ENCODE peak calls at places on chromosome 12, in seven cellular contexts. O is CD4-positive, CD25-positive, alpha-beta regulatory T cell; Q is colonic mucosa; G is GM04504; I is head of caudate nucleus; R is stimulated activated CD8-positive, alpha-beta memory T cell treated with anti-CD3 and anti-CD28 coated beads, Interleukin-15, amount 100 ng/mL, for 4 hours; W is anterior cingulate cortex. B is an unnamed sample.

GRCh38 chr12:122081108-122081696 is 2.6 kb downstream of the MLXIP start:
- DNase-seq in R (no peak), Q (peak; percentile 32), O (no peak), W (no peak), G (no peak), I (no peak), B (no peak)

GRCh38 chr12:93526786-93527428 is 45.6 kb upstream of the SOCS2 start:
- DNase-seq in G (peak; percentile 65), R (no peak), O (no peak), W (no peak), I (no peak), Q (no peak), B (no peak)

GRCh38 chr12:80509781-80510556 is 65.9 kb downstream of the PTPRQ start:
- DNase-seq in R (no peak), I (no peak), Q (no peak), G (peak; percentile 82), O (no peak), W (no peak), B (no peak)

GRCh38 chr12:15227004-15227679 is 5.9 kb upstream of the RERG start:
- DNase-seq in G (no peak), I (peak; percentile 39), W (no peak), R (no peak), O (peak; percentile 9), Q (peak; percentile 45), B (no peak)

GRCh38 chr12:24546661-24547060 is 402.2 kb downstream of the BCAT1 start:
- DNase-seq in R (no peak), W (no peak), O (no peak), I (no peak), G (no peak), Q (no peak), B (no peak)

GRCh38 chr12:50325890-50326391 is 42.6 kb upstream of the LIMA1 start:
- DNase-seq in I (no peak), R (no peak), Q (peak; percentile 56), G (no peak), W (no peak), O (no peak), B (no peak)

GRCh38 chr12:124814741-124815613 is 48.7 kb downstream of the SCARB1 start:
- DNase-seq in O (no peak), W (peak; percentile 30), G (no peak), R (no peak), Q (no peak), I (no peak), B (no peak)

GRCh38 chr12:27549801-27550652 is 26.0 kb downstream of the PPFIBP1 start:
- DNase-seq in Q (peak; percentile 78), W (no peak), O (no peak), I (peak; percentile 39), R (no peak), G (peak; percentile 97), B (no peak)

GRCh38 chr12:100391856-100392255 is 35.0 kb downstream of the SLC17A8 start:
- DNase-seq in O (no peak), R (no peak), I (no peak), W (no peak), G (no peak), Q (peak; percentile 43), B (no peak)

GRCh38 chr12:14567311-14568195 is at the start of gene PLBD1:
- DNase-seq in R (no peak), I (peak; percentile 63), Q (peak; percentile 72), W (peak; percentile 56), O (no peak), G (no peak), B (peak; percentile 32)

GRCh38 chr12:113978080-113978479 is 12.0 kb upstream of the RBM19 start:
- DNase-seq in O (no peak), Q (no peak), R (no peak), I (no peak), W (no peak), G (no peak), B (no peak)

GRCh38 chr12:57603758-57604453 is 718 bp upstream of the DTX3 start:
- DNase-seq in G (peak; percentile 40), R (no peak), O (no peak), Q (peak; percentile 38), W (peak; percentile 59), I (peak; percentile 55), B (peak; percentile 44)

GRCh38 chr12:32163596-32163995 is 56.9 kb downstream of the BICD1 start:
- DNase-seq in Q (no peak), R (no peak), G (no peak), O (no peak), W (no peak), I (no peak), B (no peak)

GRCh38 chr12:71144682-71145081 is 13.1 kb downstream of the TSPAN8 start:
- DNase-seq in Q (no peak), G (no peak), R (no peak), I (no peak), O (no peak), W (no peak), B (no peak)

GRCh38 chr12:119412811-119413794 is 78.6 kb downstream of the CCDC60 start:
- DNase-seq in W (peak; percentile 44), G (peak; percentile 25), R (no peak), Q (peak; percentile 65), O (no peak), I (peak; percentile 77), B (peak; percentile 21)

GRCh38 chr12:92558806-92559205 is 144.0 kb upstream of the PLEKHG7 start:
- DNase-seq in G (no peak), O (no peak), Q (no peak), W (no peak), I (no peak), R (no peak), B (no peak)

GRCh38 chr12:111413442-111414086 is 7.8 kb downstream of the SH2B3 start:
- DNase-seq in W (no peak), R (no peak), O (no peak), Q (no peak), I (no peak), G (no peak), B (no peak)

GRCh38 chr12:19507823-19508222 is 68.5 kb downstream of the AEBP2 start:
- DNase-seq in O (no peak), I (no peak), W (no peak), R (no peak), Q (no peak), G (peak; percentile 19), B (no peak)

GRCh38 chr12:53128780-53129747 is 25.8 kb downstream of the SOAT2 start:
- DNase-seq in R (no peak), G (no peak), W (no peak), I (no peak), Q (no peak), O (no peak), B (no peak)

GRCh38 chr12:24754690-24755638 is 193.9 kb downstream of the BCAT1 start:
- DNase-seq in R (no peak), I (no peak), W (no peak), Q (no peak), O (no peak), G (peak; percentile 23), B (no peak)

GRCh38 chr12:31819427-31819826 is 90.6 kb upstream of the AMN1 start:
- DNase-seq in R (no peak), G (no peak), I (no peak), Q (no peak), O (no peak), W (no peak), B (no peak)

GRCh38 chr12:115060477-115061168 is 376.6 kb upstream of the TBX3 start:
- DNase-seq in R (no peak), I (no peak), W (no peak), G (peak; percentile 52), Q (no peak), O (no peak), B (no peak)

GRCh38 chr12:23504043-23504442 is 445.4 kb downstream of the SOX5 start:
- DNase-seq in W (no peak), I (no peak), O (no peak), Q (no peak), R (no peak), G (no peak), B (no peak)

GRCh38 chr12:108768591-108769500 is 37.5 kb upstream of the CORO1C start:
- DNase-seq in R (no peak), G (no peak), O (no peak), W (no peak), Q (peak; percentile 72), I (no peak), B (no peak)

GRCh38 chr12:11553871-11554533 is 95.5 kb upstream of the ETV6 start:
- DNase-seq in Q (peak; percentile 72), I (peak; percentile 44), W (no peak), R (no peak), G (peak; percentile 30), O (peak; percentile 48), B (no peak)

GRCh38 chr12:53048033-53048779 is 1.7 kb upstream of the TNS2 start:
- DNase-seq in O (no peak), Q (peak; percentile 74), R (no peak), I (peak; percentile 69), W (peak; percentile 68), G (no peak), B (peak; percentile 47)

GRCh38 chr12:45893240-45893639 is 97.1 kb downstream of the SCAF11 start:
- DNase-seq in I (peak; percentile 34), R (no peak), O (no peak), W (no peak), G (no peak), Q (no peak), B (no peak)

GRCh38 chr12:131057722-131058515 is 104.2 kb downstream of the ADGRD1 start:
- DNase-seq in I (peak; percentile 4), R (no peak), W (no peak), O (no peak), G (no peak), Q (no peak), B (no peak)

GRCh38 chr12:123269980-123270379 is 1.7 kb downstream of the CDK2AP1 start:
- DNase-seq in O (no peak), R (no peak), W (no peak), G (no peak), Q (peak; percentile 27), I (peak; percentile 37), B (no peak)

B was measured in occipital lobe.